ENCODE peak calls at places on chromosome 14, in six cellular contexts. One of them, this sample, is unnamed.

GRCh38 chr14:25132094-25132493 is 82.1 kb upstream of the STXBP6 start:
- DNase-seq in tibial nerve: no peak
- DNase-seq in fibroblast of pulmonary artery: no peak
- DNase-seq in brain microvascular endothelial cell: no peak
- DNase-seq in fibroblast of the aortic adventitia: no peak
- DNase-seq in Caco-2: no peak
- DNase-seq in this sample: no peak

GRCh38 chr14:91372680-91373495 is 44.7 kb downstream of the CCDC88C start:
- DNase-seq in fibroblast of the aortic adventitia: no peak
- DNase-seq in tibial nerve: no peak
- DNase-seq in Caco-2: no peak
- DNase-seq in fibroblast of pulmonary artery: no peak
- DNase-seq in brain microvascular endothelial cell: no peak
- DNase-seq in this sample: peak; percentile 74

GRCh38 chr14:97058071-97058470 is 260.9 kb downstream of the VRK1 start:
- DNase-seq in tibial nerve: no peak
- DNase-seq in brain microvascular endothelial cell: no peak
- DNase-seq in fibroblast of the aortic adventitia: no peak
- DNase-seq in fibroblast of pulmonary artery: no peak
- DNase-seq in Caco-2: no peak
- DNase-seq in this sample: no peak

GRCh38 chr14:32142754-32143437 is 58.9 kb upstream of the RNU6-7 start:
- DNase-seq in fibroblast of pulmonary artery: no peak
- DNase-seq in fibroblast of the aortic adventitia: no peak
- DNase-seq in brain microvascular endothelial cell: no peak
- DNase-seq in Caco-2: no peak
- DNase-seq in tibial nerve: no peak
- DNase-seq in this sample: no peak

GRCh38 chr14:76376878-76377523 is 1.1 kb downstream of the ESRRB start:
- DNase-seq in fibroblast of pulmonary artery: no peak
- DNase-seq in fibroblast of the aortic adventitia: no peak
- DNase-seq in tibial nerve: no peak
- DNase-seq in Caco-2: no peak
- DNase-seq in brain microvascular endothelial cell: no peak
- DNase-seq in this sample: no peak

GRCh38 chr14:45057881-45058364 is 26.0 kb upstream of the PRPF39 start:
- DNase-seq in Caco-2: no peak
- DNase-seq in fibroblast of the aortic adventitia: no peak
- DNase-seq in brain microvascular endothelial cell: no peak
- DNase-seq in tibial nerve: no peak
- DNase-seq in fibroblast of pulmonary artery: no peak
- DNase-seq in this sample: no peak

GRCh38 chr14:55314449-55314848 is 43.2 kb downstream of the FBXO34 start:
- DNase-seq in fibroblast of pulmonary artery: no peak
- DNase-seq in fibroblast of the aortic adventitia: no peak
- DNase-seq in tibial nerve: no peak
- DNase-seq in Caco-2: no peak
- DNase-seq in brain microvascular endothelial cell: no peak
- DNase-seq in this sample: no peak

GRCh38 chr14:30193056-30193455 is 265.4 kb upstream of the PRKD1 start:
- DNase-seq in Caco-2: no peak
- DNase-seq in tibial nerve: no peak
- DNase-seq in fibroblast of the aortic adventitia: no peak
- DNase-seq in brain microvascular endothelial cell: no peak
- DNase-seq in fibroblast of pulmonary artery: peak; percentile 3
- DNase-seq in this sample: no peak

GRCh38 chr14:24612186-24612585 is 2.7 kb upstream of the GZMH start:
- DNase-seq in fibroblast of pulmonary artery: no peak
- DNase-seq in brain microvascular endothelial cell: no peak
- DNase-seq in tibial nerve: no peak
- DNase-seq in fibroblast of the aortic adventitia: no peak
- DNase-seq in Caco-2: no peak
- DNase-seq in this sample: peak; percentile 60

GRCh38 chr14:30214456-30215090 is 286.9 kb upstream of the PRKD1 start:
- DNase-seq in brain microvascular endothelial cell: peak; percentile 39
- DNase-seq in tibial nerve: peak; percentile 54
- DNase-seq in fibroblast of pulmonary artery: peak; percentile 88
- DNase-seq in fibroblast of the aortic adventitia: peak; percentile 90
- DNase-seq in Caco-2: no peak
- DNase-seq in this sample: peak; percentile 62

GRCh38 chr14:56390859-56391258 is 188.7 kb upstream of the TMEM260 start:
- DNase-seq in brain microvascular endothelial cell: no peak
- DNase-seq in fibroblast of pulmonary artery: no peak
- DNase-seq in fibroblast of the aortic adventitia: no peak
- DNase-seq in tibial nerve: no peak
- DNase-seq in Caco-2: no peak
- DNase-seq in this sample: no peak

GRCh38 chr14:95811813-95812212 is 64.8 kb upstream of the TUNAR start:
- DNase-seq in fibroblast of pulmonary artery: no peak
- DNase-seq in tibial nerve: no peak
- DNase-seq in Caco-2: no peak
- DNase-seq in brain microvascular endothelial cell: no peak
- DNase-seq in fibroblast of the aortic adventitia: no peak
- DNase-seq in this sample: no peak

GRCh38 chr14:90554341-90554740 is 157.5 kb downstream of the CALM1 start:
- DNase-seq in Caco-2: no peak
- DNase-seq in brain microvascular endothelial cell: no peak
- DNase-seq in tibial nerve: no peak
- DNase-seq in fibroblast of the aortic adventitia: no peak
- DNase-seq in fibroblast of pulmonary artery: no peak
- DNase-seq in this sample: no peak

GRCh38 chr14:73358187-73358586 is 100.2 kb downstream of the NUMB start:
- DNase-seq in tibial nerve: no peak
- DNase-seq in fibroblast of the aortic adventitia: no peak
- DNase-seq in brain microvascular endothelial cell: no peak
- DNase-seq in fibroblast of pulmonary artery: no peak
- DNase-seq in Caco-2: no peak
- DNase-seq in this sample: no peak

GRCh38 chr14:48382961-48383360 is 707.6 kb upstream of the MDGA2 start:
- DNase-seq in brain microvascular endothelial cell: no peak
- DNase-seq in fibroblast of pulmonary artery: no peak
- DNase-seq in Caco-2: no peak
- DNase-seq in fibroblast of the aortic adventitia: no peak
- DNase-seq in tibial nerve: no peak
- DNase-seq in this sample: no peak

GRCh38 chr14:64544607-64545312 is 4.2 kb downstream of the HSPA2 start:
- DNase-seq in fibroblast of pulmonary artery: no peak
- DNase-seq in Caco-2: no peak
- DNase-seq in brain microvascular endothelial cell: no peak
- DNase-seq in tibial nerve: no peak
- DNase-seq in fibroblast of the aortic adventitia: no peak
- DNase-seq in this sample: no peak
- H3K4me3 ChIP-seq in fibroblast of pulmonary artery: no peak overlapping the region
- H3K4me3 ChIP-seq in Caco-2: no peak overlapping the region
- H3K4me3 ChIP-seq in brain microvascular endothelial cell: no peak overlapping the region
- H3K4me3 ChIP-seq in tibial nerve: no peak overlapping the region
- H3K4me3 ChIP-seq in fibroblast of the aortic adventitia: no peak overlapping the region
- H3K4me3 ChIP-seq in this sample: no peak overlapping the region

GRCh38 chr14:74620497-74620921 is 8.5 kb upstream of the LTBP2 start:
- DNase-seq in tibial nerve: no peak
- DNase-seq in fibroblast of pulmonary artery: peak; percentile 87
- DNase-seq in brain microvascular endothelial cell: peak; percentile 96
- DNase-seq in fibroblast of the aortic adventitia: peak; percentile 95
- DNase-seq in Caco-2: peak; percentile 48
- DNase-seq in this sample: peak; percentile 16

GRCh38 chr14:74619672-74620131 is 7.7 kb upstream of the LTBP2 start:
- DNase-seq in Caco-2: no peak
- DNase-seq in fibroblast of pulmonary artery: peak; percentile 98
- DNase-seq in tibial nerve: peak; percentile 88
- DNase-seq in fibroblast of the aortic adventitia: peak; percentile 99
- DNase-seq in brain microvascular endothelial cell: peak; percentile 96
- DNase-seq in this sample: no peak

GRCh38 chr14:74616507-74616906 is 4.5 kb upstream of the LTBP2 start:
- DNase-seq in fibroblast of pulmonary artery: peak; percentile 79
- DNase-seq in brain microvascular endothelial cell: peak; percentile 86
- DNase-seq in fibroblast of the aortic adventitia: peak; percentile 83
- DNase-seq in tibial nerve: no peak
- DNase-seq in Caco-2: no peak
- DNase-seq in this sample: no peak

GRCh38 chr14:74616996-74617700 is 5.1 kb upstream of the LTBP2 start:
- DNase-seq in fibroblast of the aortic adventitia: peak; percentile 40
- DNase-seq in Caco-2: no peak
- DNase-seq in brain microvascular endothelial cell: peak; percentile 26
- DNase-seq in fibroblast of pulmonary artery: peak; percentile 85
- DNase-seq in tibial nerve: no peak
- DNase-seq in this sample: no peak

DNA sequence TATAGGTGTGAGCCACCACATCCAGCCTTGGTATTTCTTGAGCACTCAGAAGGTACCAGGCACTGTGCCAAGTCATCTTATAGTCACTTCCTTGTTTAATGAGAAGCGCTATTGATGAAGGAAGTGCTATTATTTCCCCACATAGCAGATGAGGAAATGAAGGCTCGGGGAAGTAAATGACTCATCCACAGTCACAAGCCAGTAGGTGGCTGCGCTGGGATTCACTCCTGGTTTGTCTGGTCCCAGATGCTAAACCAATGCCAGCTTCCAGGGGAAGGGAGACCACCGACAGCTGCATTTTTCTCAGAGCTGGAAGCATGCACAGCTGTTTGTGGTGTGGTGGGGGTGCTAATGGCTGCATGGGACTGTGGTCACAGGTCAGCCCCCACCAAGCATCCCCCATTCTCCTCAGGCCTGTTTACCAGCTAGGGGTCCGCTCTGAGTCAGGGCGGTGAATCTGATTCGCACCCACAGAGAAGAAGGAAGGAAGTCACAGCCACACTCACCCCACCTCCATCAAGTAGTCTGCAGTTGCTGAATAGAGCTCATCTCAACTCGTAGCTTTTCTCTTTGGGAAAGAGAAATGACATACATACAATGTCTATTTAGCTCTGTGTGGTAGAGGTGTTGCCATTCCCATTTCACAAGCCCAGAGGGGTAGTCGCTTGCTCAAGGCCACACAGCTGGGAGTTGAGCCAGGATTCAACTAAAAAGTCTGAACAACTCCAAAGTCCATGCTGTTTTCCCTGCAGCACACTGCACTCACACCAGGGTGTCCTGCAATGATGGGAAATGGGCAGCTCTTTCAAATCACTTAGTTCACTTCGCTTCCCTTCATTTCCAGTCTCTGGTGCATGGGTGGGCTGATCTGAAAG is 6.3 kb upstream of the LTBP2 start:
- DNase-seq in tibial nerve: peak; percentile 82
- DNase-seq in brain microvascular endothelial cell: no peak
- DNase-seq in Caco-2: no peak
- DNase-seq in fibroblast of the aortic adventitia: peak; percentile 58
- DNase-seq in fibroblast of pulmonary artery: peak; percentile 78
- DNase-seq in this sample: peak; percentile 74
- H3K4me3 ChIP-seq in tibial nerve: no peak overlapping the region
- H3K4me3 ChIP-seq in brain microvascular endothelial cell: no peak overlapping the region
- H3K4me3 ChIP-seq in Caco-2: no peak overlapping the region
- H3K4me3 ChIP-seq in fibroblast of the aortic adventitia: no peak overlapping the region
- H3K4me3 ChIP-seq in fibroblast of pulmonary artery: no peak overlapping the region
- H3K4me3 ChIP-seq in this sample: peak overlapping the region; percentile 18

DNA sequence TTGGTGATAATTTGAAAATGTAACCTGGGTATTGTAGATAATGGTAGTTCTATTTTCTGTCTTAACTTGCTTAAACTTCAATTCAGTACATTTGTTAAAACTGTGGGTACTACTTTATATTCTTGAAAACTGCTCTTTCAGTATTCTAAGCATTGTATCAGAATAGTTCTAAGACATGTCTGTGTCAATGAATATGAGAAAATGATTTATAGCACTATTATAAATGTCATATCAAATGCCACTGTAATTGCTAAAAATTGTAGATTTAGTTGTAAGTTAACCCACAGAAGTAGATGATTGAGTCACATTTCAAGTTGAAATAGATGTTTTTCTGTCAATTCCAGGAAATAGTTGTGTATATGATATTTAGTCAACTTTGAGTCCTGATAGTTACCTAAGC is 2.4 kb downstream of the NAA30 start:
- DNase-seq in Caco-2: no peak
- DNase-seq in fibroblast of pulmonary artery: no peak
- DNase-seq in brain microvascular endothelial cell: no peak
- DNase-seq in tibial nerve: no peak
- DNase-seq in fibroblast of the aortic adventitia: no peak
- DNase-seq in this sample: no peak
- H3K4me3 ChIP-seq in Caco-2: peak overlapping the region; percentile 14
- H3K4me3 ChIP-seq in fibroblast of pulmonary artery: peak overlapping the region; percentile 60
- H3K4me3 ChIP-seq in brain microvascular endothelial cell: no peak overlapping the region
- H3K4me3 ChIP-seq in tibial nerve: no peak overlapping the region
- H3K4me3 ChIP-seq in fibroblast of the aortic adventitia: peak overlapping the region; percentile 78
- H3K4me3 ChIP-seq in this sample: no peak overlapping the region

DNA sequence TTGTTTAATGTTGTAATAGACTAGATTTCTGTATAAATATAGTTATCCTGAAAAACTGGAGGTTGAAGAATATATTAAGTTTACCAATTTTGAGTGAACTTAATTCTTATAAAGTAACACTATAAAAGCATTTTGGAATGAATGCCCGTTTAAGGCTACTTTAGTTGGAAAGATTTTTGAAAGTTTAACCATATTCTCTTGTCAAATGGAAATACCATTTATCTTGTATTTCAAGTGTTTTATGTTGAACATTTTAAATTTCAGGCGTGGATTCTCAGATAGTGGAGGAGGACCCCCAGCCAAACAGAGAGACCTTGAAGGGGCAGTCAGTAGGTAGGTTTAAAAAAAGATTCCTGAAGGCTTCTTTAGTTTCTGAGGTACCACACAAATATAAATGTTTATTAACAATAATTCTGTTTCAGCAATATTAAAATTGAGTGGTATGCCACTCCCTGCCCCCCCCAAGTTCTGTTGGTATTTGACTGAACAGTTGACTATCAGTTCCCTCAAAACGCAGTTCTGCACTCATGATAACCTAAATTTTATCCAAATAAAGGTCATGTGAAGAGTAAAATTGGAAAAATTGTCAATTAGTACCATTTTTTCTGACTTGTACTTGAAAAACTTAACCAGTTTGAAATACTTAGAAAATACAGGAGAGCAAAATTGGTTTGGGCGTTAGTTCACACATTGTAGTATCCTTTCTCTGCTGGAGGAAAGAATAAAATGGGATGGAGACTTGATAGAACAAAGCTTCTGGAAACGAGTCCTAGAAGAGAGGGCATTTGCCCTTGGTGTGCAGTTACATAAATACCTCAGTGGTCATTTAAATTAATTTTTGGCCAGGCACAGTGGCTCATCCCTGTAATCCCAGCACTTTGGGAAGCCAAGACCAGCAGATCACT is 1.5 kb downstream of the PNN start:
- DNase-seq in fibroblast of pulmonary artery: no peak
- DNase-seq in tibial nerve: no peak
- DNase-seq in fibroblast of the aortic adventitia: no peak
- DNase-seq in Caco-2: no peak
- DNase-seq in brain microvascular endothelial cell: no peak
- DNase-seq in this sample: no peak
- H3K4me3 ChIP-seq in fibroblast of pulmonary artery: peak overlapping the region; percentile 98
- H3K4me3 ChIP-seq in tibial nerve: peak overlapping the region; percentile 61
- H3K4me3 ChIP-seq in fibroblast of the aortic adventitia: peak overlapping the region; percentile 94
- H3K4me3 ChIP-seq in Caco-2: peak overlapping the region; percentile 58
- H3K4me3 ChIP-seq in brain microvascular endothelial cell: peak overlapping the region; percentile 97
- H3K4me3 ChIP-seq in this sample: peak overlapping the region; percentile 96

DNA sequence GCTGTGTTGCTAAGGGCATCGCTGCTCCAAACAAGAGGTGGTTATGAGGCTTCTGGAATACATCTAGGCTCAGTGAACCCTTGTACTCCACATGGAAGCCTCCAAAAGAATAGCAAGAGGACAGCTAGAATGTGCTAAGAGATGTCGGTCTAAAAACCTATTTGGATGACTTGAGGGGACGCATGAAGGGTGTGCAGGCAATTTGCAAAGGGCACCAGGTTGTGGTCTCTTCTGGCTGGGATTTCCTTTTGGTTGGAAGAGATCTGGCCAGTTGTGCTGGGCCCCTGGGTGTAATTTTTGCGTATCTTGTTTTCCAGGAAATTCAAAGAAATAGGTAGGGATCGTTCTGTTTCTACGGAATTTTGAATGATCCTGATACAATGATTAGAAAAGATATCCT is 4.2 kb downstream of the TTC9 start:
- DNase-seq in Caco-2: no peak
- DNase-seq in fibroblast of the aortic adventitia: no peak
- DNase-seq in fibroblast of pulmonary artery: no peak
- DNase-seq in brain microvascular endothelial cell: no peak
- DNase-seq in tibial nerve: no peak
- DNase-seq in this sample: no peak
- H3K4me3 ChIP-seq in Caco-2: no peak overlapping the region
- H3K4me3 ChIP-seq in fibroblast of the aortic adventitia: no peak overlapping the region
- H3K4me3 ChIP-seq in fibroblast of pulmonary artery: no peak overlapping the region
- H3K4me3 ChIP-seq in brain microvascular endothelial cell: no peak overlapping the region
- H3K4me3 ChIP-seq in tibial nerve: no peak overlapping the region
- H3K4me3 ChIP-seq in this sample: no peak overlapping the region